ENCODE peak calls at places on chromosomes 12 and 14, in seven cellular contexts. One of them, this sample, is unnamed.

GRCh38 chr12:4281173-4281654 is 7.7 kb downstream of the CCND2 start:
- DNase-seq in pulmonary artery endothelial cell: no peak
- DNase-seq in activated CD8-positive, alpha-beta memory T cell treated with anti-CD3 and anti-CD28 coated beads, Interleukin-2, amount 50 U/mL, for 4 hours: no peak
- DNase-seq in dorsolateral prefrontal cortex: no peak
- DNase-seq in NCI-H1694: no peak
- DNase-seq in amygdala: no peak
- DNase-seq in GDM1: no peak
- DNase-seq in this sample: peak

GRCh38 chr12:127230843-127231260 is 1036.1 kb upstream of the TMEM132C start:
- DNase-seq in pulmonary artery endothelial cell: no peak
- DNase-seq in activated CD8-positive, alpha-beta memory T cell treated with anti-CD3 and anti-CD28 coated beads, Interleukin-2, amount 50 U/mL, for 4 hours: no peak
- DNase-seq in dorsolateral prefrontal cortex: no peak
- DNase-seq in NCI-H1694: no peak
- DNase-seq in amygdala: no peak
- DNase-seq in GDM1: no peak
- DNase-seq in this sample: no peak

GRCh38 chr14:91277546-91278382 is 33.3 kb upstream of the GPR68 start:
- DNase-seq in pulmonary artery endothelial cell: no peak
- DNase-seq in activated CD8-positive, alpha-beta memory T cell treated with anti-CD3 and anti-CD28 coated beads, Interleukin-2, amount 50 U/mL, for 4 hours: no peak
- DNase-seq in dorsolateral prefrontal cortex: no peak
- DNase-seq in NCI-H1694: peak
- DNase-seq in amygdala: no peak
- DNase-seq in GDM1: no peak
- DNase-seq in this sample: no peak

GRCh38 chr14:71863049-71863448 is 69.2 kb upstream of the RGS6 start:
- DNase-seq in pulmonary artery endothelial cell: no peak
- DNase-seq in activated CD8-positive, alpha-beta memory T cell treated with anti-CD3 and anti-CD28 coated beads, Interleukin-2, amount 50 U/mL, for 4 hours: no peak
- DNase-seq in dorsolateral prefrontal cortex: no peak
- DNase-seq in NCI-H1694: no peak
- DNase-seq in amygdala: no peak
- DNase-seq in GDM1: no peak
- DNase-seq in this sample: no peak

GRCh38 chr14:37894463-37894862 is 299.0 kb downstream of the TTC6 start:
- DNase-seq in pulmonary artery endothelial cell: no peak
- DNase-seq in activated CD8-positive, alpha-beta memory T cell treated with anti-CD3 and anti-CD28 coated beads, Interleukin-2, amount 50 U/mL, for 4 hours: no peak
- DNase-seq in dorsolateral prefrontal cortex: no peak
- DNase-seq in NCI-H1694: no peak
- DNase-seq in amygdala: no peak
- DNase-seq in GDM1: no peak
- DNase-seq in this sample: no peak

GRCh38 chr14:92719890-92720323 is 28.5 kb downstream of the LGMN start:
- DNase-seq in pulmonary artery endothelial cell: no peak
- DNase-seq in activated CD8-positive, alpha-beta memory T cell treated with anti-CD3 and anti-CD28 coated beads, Interleukin-2, amount 50 U/mL, for 4 hours: no peak
- DNase-seq in dorsolateral prefrontal cortex: no peak
- DNase-seq in NCI-H1694: no peak
- DNase-seq in amygdala: no peak
- DNase-seq in GDM1: no peak
- DNase-seq in this sample: no peak

GRCh38 chr12:57242691-57243454 is 8.1 kb downstream of the STAC3 start:
- DNase-seq in pulmonary artery endothelial cell: no peak
- DNase-seq in activated CD8-positive, alpha-beta memory T cell treated with anti-CD3 and anti-CD28 coated beads, Interleukin-2, amount 50 U/mL, for 4 hours: peak
- DNase-seq in dorsolateral prefrontal cortex: no peak
- DNase-seq in NCI-H1694: peak
- DNase-seq in amygdala: peak
- DNase-seq in GDM1: peak
- DNase-seq in this sample: peak

GRCh38 chr14:103546651-103547454 is 15.6 kb downstream of the BAG5 start:
- DNase-seq in pulmonary artery endothelial cell: no peak
- DNase-seq in activated CD8-positive, alpha-beta memory T cell treated with anti-CD3 and anti-CD28 coated beads, Interleukin-2, amount 50 U/mL, for 4 hours: peak
- DNase-seq in dorsolateral prefrontal cortex: peak
- DNase-seq in NCI-H1694: peak
- DNase-seq in amygdala: peak
- DNase-seq in GDM1: peak
- DNase-seq in this sample: peak

GRCh38 chr14:53285806-53286205 is 132.7 kb upstream of the DDHD1 start:
- DNase-seq in pulmonary artery endothelial cell: no peak
- DNase-seq in activated CD8-positive, alpha-beta memory T cell treated with anti-CD3 and anti-CD28 coated beads, Interleukin-2, amount 50 U/mL, for 4 hours: no peak
- DNase-seq in dorsolateral prefrontal cortex: no peak
- DNase-seq in NCI-H1694: no peak
- DNase-seq in amygdala: no peak
- DNase-seq in GDM1: no peak
- DNase-seq in this sample: no peak

GRCh38 chr12:57620936-57621496 is 9.8 kb downstream of the ARHGEF25 start:
- DNase-seq in pulmonary artery endothelial cell: no peak
- DNase-seq in activated CD8-positive, alpha-beta memory T cell treated with anti-CD3 and anti-CD28 coated beads, Interleukin-2, amount 50 U/mL, for 4 hours: no peak
- DNase-seq in dorsolateral prefrontal cortex: no peak
- DNase-seq in NCI-H1694: no peak
- DNase-seq in amygdala: no peak
- DNase-seq in GDM1: no peak
- DNase-seq in this sample: no peak

GRCh38 chr12:1776139-1776975 is 44.0 kb upstream of the LRTM2 start:
- DNase-seq in pulmonary artery endothelial cell: no peak
- DNase-seq in activated CD8-positive, alpha-beta memory T cell treated with anti-CD3 and anti-CD28 coated beads, Interleukin-2, amount 50 U/mL, for 4 hours: no peak
- DNase-seq in dorsolateral prefrontal cortex: no peak
- DNase-seq in NCI-H1694: peak
- DNase-seq in amygdala: no peak
- DNase-seq in GDM1: no peak
- DNase-seq in this sample: no peak

GRCh38 chr12:82797480-82797879 is 110.8 kb downstream of the TMTC2 start:
- DNase-seq in pulmonary artery endothelial cell: no peak
- DNase-seq in activated CD8-positive, alpha-beta memory T cell treated with anti-CD3 and anti-CD28 coated beads, Interleukin-2, amount 50 U/mL, for 4 hours: no peak
- DNase-seq in dorsolateral prefrontal cortex: no peak
- DNase-seq in NCI-H1694: no peak
- DNase-seq in amygdala: no peak
- DNase-seq in GDM1: no peak
- DNase-seq in this sample: no peak

GRCh38 chr12:14756331-14757143 is 46.7 kb downstream of the WBP11 start:
- DNase-seq in pulmonary artery endothelial cell: no peak
- DNase-seq in activated CD8-positive, alpha-beta memory T cell treated with anti-CD3 and anti-CD28 coated beads, Interleukin-2, amount 50 U/mL, for 4 hours: no peak
- DNase-seq in dorsolateral prefrontal cortex: no peak
- DNase-seq in NCI-H1694: no peak
- DNase-seq in amygdala: no peak
- DNase-seq in GDM1: no peak
- DNase-seq in this sample: peak